ENCODE peak calls at places on chromosome 12, in ten cellular contexts. Q, J, S, N, B, F, R, Y, I and U are unnamed samples.

GRCh38 chr12:96094201-96094600 is 58.8 kb upstream of the LTA4H start:
- DNase-seq in Q (no peak), B (no peak), Y (no peak), F (no peak), I (peak), J (no peak), R (no peak), N (peak), S (no peak), U (no peak)

GRCh38 chr12:96099986-96100385 is 64.6 kb upstream of the LTA4H start:
- DNase-seq in F (no peak), B (no peak), Q (no peak), R (no peak), J (no peak), I (no peak), S (no peak), N (no peak), Y (no peak), U (no peak)

GRCh38 chr12:31362115-31362758 is 36.3 kb upstream of the SINHCAF start:
- DNase-seq in S (no peak), B (peak), I (no peak), Y (no peak), Q (no peak), J (no peak), N (no peak), R (peak), F (peak), U (no peak)

GRCh38 chr12:23684121-23684520 is 265.3 kb downstream of the SOX5 start:
- DNase-seq in Q (no peak), F (no peak), I (no peak), R (no peak), J (no peak), Y (no peak), N (no peak), B (no peak), S (no peak), U (no peak)

GRCh38 chr12:123273166-123273565 is 1.5 kb upstream of the CDK2AP1 start:
- DNase-seq in Q (no peak), J (no peak), N (no peak), S (peak), R (no peak), B (no peak), I (no peak), F (no peak), Y (no peak), U (no peak)

GRCh38 chr12:89350661-89351488 is 1.4 kb downstream of the DUSP6 start:
- DNase-seq in B (peak), Q (peak), I (no peak), Y (peak), S (peak), F (no peak), N (no peak), J (no peak), R (peak), U (no peak)

GRCh38 chr12:51846911-51847829 is 1.3 kb downstream of the FIGNL2 start:
- DNase-seq in J (no peak), Q (no peak), B (no peak), N (no peak), R (peak), S (peak), I (peak), Y (peak), F (peak), U (no peak)

GRCh38 chr12:92553389-92553788 is 149.4 kb upstream of the PLEKHG7 start:
- DNase-seq in F (no peak), R (no peak), Y (no peak), S (no peak), Q (no peak), I (peak), J (no peak), N (no peak), B (no peak), U (no peak)

GRCh38 chr12:31353730-31354708 is 28.1 kb upstream of the SINHCAF start:
- DNase-seq in Q (no peak), S (no peak), B (peak), F (no peak), N (no peak), I (no peak), J (no peak), Y (no peak), R (no peak), U (no peak)

GRCh38 chr12:100251917-100252316 is 15.0 kb downstream of the DEPDC4 start:
- DNase-seq in I (no peak), B (peak), N (peak), F (no peak), Q (no peak), Y (no peak), R (no peak), J (no peak), S (no peak), U (no peak)

GRCh38 chr12:122842505-122843405 is 7.5 kb downstream of the HIP1R start:
- DNase-seq in Y (no peak), F (no peak), J (no peak), S (peak), R (no peak), N (no peak), B (no peak), Q (no peak), I (no peak), U (no peak)

GRCh38 chr12:70691018-70691672 is 53.9 kb upstream of the PTPRB start:
- DNase-seq in J (no peak), Y (no peak), N (no peak), Q (no peak), B (no peak), I (no peak), R (no peak), S (no peak), F (no peak), U (no peak)

GRCh38 chr12:64232201-64232600 is 10.1 kb upstream of the KICS2 start:
- DNase-seq in J (no peak), R (no peak), B (no peak), S (no peak), F (no peak), Q (no peak), Y (no peak), I (no peak), N (no peak), U (no peak)

GRCh38 chr12:64229796-64230195 is 7.7 kb upstream of the KICS2 start:
- DNase-seq in N (no peak), Q (no peak), F (no peak), S (no peak), R (no peak), Y (no peak), B (no peak), I (no peak), J (no peak), U (no peak)

GRCh38 chr12:64229240-64229639 is 7.1 kb upstream of the KICS2 start:
- DNase-seq in F (no peak), Y (no peak), R (no peak), J (no peak), I (no peak), N (no peak), B (no peak), Q (no peak), S (no peak), U (no peak)
- H3K27ac ChIP-seq in F (no peak), Y (no peak), R (no peak), J (no peak), I (no peak), N (no peak), B (no peak), Q (no peak), S (no peak), U (no peak)

DNA sequence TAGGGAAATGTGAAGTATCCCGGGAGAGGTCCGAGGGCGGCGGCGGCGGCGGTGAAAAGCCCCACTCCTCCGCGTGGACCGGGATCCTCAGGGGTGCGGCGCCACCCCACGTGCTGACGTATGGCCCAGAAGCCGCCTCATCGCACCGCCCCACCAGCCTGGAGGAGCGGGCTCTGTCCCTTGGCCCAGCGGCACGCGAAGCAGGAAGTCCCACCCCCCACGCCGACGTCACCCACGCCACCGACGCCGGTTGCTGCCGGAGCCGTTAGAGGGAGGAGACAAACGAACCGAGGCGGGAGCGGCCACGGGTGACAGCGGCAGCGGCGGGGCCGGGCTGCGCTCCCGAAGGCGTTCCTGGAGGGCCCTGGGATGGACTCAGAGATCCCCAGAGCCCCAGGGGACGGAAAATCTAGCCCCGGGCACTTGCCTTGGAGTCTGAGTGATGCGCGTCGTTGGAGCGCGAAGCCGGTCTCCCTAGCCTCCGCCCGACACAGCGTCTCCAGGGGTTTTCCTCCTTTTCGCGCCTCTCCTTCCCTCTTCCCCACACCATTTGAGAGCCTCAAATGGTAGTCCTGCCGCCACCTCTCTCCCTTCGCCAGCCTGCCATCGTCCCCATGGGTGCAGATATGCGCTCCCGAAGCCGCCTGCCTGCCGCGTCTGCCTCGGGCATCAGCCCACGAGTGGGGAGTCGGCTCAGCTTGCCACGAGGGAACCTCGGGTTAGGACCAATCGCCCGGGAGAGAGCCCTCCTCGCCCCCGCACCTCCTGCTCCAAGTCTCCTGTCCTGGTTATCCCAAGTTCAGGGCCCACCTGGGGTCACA is at the start of gene CEP83:
- DNase-seq in Q (peak), B (peak), I (peak), S (peak), J (peak), R (peak), Y (peak), F (peak), N (peak), U (peak)
- H3K27ac ChIP-seq in Q (peak), B (peak), I (peak), S (peak), J (peak), R (peak), Y (peak), F (peak), N (peak), U (peak)

GRCh38 chr12:57149309-57149900 is 2.0 kb upstream of the LRP1-AS start:
- DNase-seq in Q (peak), I (peak), S (peak), Y (no peak), N (no peak), J (no peak), F (no peak), R (peak), B (peak), U (peak)
- H3K27ac ChIP-seq in Q (peak), I (peak), S (peak), Y (no peak), N (peak), J (peak), F (no peak), R (peak), B (peak), U (peak)

GRCh38 chr12:119183942-119184695 is 5.4 kb downstream of the HSPB8 start:
- DNase-seq in Y (no peak), R (no peak), N (no peak), J (no peak), S (no peak), B (no peak), I (peak), Q (no peak), F (no peak), U (no peak)
- H3K27ac ChIP-seq in Y (no peak), R (peak), N (no peak), J (peak), S (no peak), B (no peak), I (peak), Q (no peak), F (no peak), U (no peak)

DNA sequence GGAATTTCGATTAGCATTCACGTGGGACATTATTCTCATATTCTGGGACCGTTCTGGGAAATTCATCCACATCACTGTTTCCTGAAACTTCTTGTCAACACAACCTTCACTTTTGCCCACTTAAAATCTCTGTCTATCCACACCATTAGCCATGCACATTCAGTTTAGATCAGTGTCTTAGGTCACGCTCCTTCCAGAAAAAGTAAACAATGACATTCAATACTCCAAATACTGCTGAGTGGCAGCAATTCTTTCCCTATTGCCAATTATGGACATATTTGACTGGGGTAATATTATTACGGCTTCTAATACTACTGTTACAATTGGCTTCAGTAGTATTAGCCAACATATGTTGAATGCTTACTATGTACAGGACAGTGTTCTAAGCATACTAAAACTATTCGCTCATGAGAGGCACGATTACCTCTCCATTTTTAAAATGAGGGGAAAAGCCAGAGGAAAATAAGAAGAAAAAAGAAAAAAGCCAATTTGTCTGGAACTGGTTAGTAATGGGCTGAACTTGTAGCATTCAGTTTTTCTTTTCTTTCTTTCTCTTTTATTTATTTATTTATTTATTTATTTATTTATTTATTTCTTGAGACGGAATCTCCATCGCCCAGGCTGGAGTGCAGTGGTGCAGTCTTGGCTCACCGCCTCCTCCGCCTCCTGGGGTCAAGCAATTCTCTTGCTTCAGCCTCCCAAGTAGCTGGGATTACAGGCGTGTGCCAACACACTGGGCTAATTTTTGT is 23.4 kb downstream of the LTBR start:
- DNase-seq in R (no peak), B (no peak), J (no peak), Y (no peak), I (no peak), F (no peak), N (no peak), S (no peak), Q (peak), U (no peak)
- H3K27ac ChIP-seq in R (no peak), B (no peak), J (no peak), Y (no peak), I (no peak), F (no peak), N (no peak), S (no peak), Q (no peak), U (no peak)

DNA sequence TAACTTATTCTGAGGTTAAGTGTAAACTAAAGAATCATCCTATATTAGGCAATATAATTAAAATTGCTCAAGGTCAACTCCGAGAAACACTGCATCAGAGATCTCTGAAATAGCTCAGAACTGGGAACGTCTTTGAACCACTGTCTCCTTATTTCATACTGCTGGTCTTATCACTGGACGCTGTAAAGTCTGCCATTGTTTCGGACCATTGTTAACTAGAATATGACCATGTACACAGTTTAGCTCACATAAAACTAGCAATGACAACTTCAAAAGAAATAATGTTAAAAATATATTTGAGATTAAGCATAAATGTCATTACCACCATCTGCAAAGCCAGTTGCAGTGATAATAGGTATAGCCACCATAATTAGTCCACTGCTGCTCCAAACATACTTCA is 2.9 kb downstream of the ABCD2 start:
- DNase-seq in F (no peak), Q (no peak), J (no peak), B (no peak), Y (no peak), R (no peak), N (no peak), I (no peak), S (no peak), U (no peak)
- H3K27ac ChIP-seq in F (no peak), Q (no peak), J (no peak), B (no peak), Y (no peak), R (no peak), N (no peak), I (peak), S (no peak), U (no peak)

GRCh38 chr12:102054345-102054744 is 7.4 kb downstream of the WASHC3 start:
- DNase-seq in N (no peak), B (no peak), Y (no peak), J (no peak), I (no peak), S (no peak), F (no peak), R (no peak), Q (no peak), U (no peak)

GRCh38 chr12:102050660-102051430 is 10.9 kb downstream of the WASHC3 start:
- DNase-seq in N (no peak), I (no peak), B (no peak), F (no peak), S (no peak), Q (no peak), R (no peak), J (no peak), Y (no peak), U (no peak)

GRCh38 chr12:102052192-102053061 is 9.4 kb downstream of the WASHC3 start:
- DNase-seq in B (no peak), R (no peak), I (no peak), Q (no peak), F (no peak), Y (no peak), N (no peak), J (no peak), S (peak), U (no peak)

GRCh38 chr12:102053062-102053349 is 8.8 kb downstream of the WASHC3 start:
- DNase-seq in B (no peak), Y (no peak), I (no peak), Q (no peak), F (no peak), R (no peak), S (no peak), J (no peak), N (no peak), U (no peak)

DNA sequence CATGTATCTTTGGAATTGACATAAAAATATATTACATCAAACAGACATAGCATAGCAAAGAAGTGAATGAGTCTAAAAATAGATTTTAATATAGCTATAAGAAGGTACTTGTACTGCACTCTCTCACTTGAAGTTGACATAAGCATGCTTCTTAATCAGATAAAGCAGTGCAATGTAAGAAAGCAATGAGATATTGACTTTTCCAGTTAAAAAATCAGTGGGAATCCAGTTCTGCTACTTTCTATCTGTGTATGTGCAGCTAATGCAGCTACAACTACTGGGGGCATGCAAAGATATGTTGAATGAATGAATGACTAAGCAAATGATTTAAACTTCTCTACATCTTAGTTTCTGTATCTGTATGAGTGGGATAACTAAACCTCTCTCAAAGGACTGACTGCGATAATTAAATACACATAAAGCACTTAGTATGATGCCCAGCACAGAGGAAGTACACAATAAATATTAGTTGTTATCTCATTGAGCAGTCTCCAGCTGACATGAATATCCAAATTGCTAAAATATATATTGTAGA is 10.3 kb downstream of the WASHC3 start:
- DNase-seq in Q (no peak), N (no peak), I (no peak), Y (no peak), R (no peak), J (no peak), B (no peak), F (no peak), S (no peak), U (no peak)
- H3K27ac ChIP-seq in Q (no peak), N (no peak), I (no peak), Y (no peak), R (no peak), J (no peak), B (no peak), F (no peak), S (no peak), U (no peak)